ENCODE peak calls at places on chromosomes 11 and 22, in six cellular contexts. S, N, E, P, I and G are unnamed samples.

GRCh38 chr22:49660794-49661781 is 166.6 kb downstream of the BRD1 start:
- DNase-seq in S (no peak), N (no peak), E (no peak), P (no peak), I (no peak), G (no peak)

GRCh38 chr11:33690290-33691050 is 10.2 kb downstream of the C11orf91 start:
- DNase-seq in S (peak; percentile 99), N (peak; percentile 82), E (no peak), P (peak; percentile 46), I (no peak), G (no peak)

GRCh38 chr22:40627612-40628011 is 8.9 kb downstream of the MRTFA start:
- DNase-seq in S (no peak), N (no peak), E (no peak), P (no peak), I (no peak), G (no peak)

GRCh38 chr22:47297261-47298016 is 535.0 kb downstream of the TBC1D22A start:
- DNase-seq in S (no peak), N (no peak), E (no peak), P (no peak), I (no peak), G (no peak)

GRCh38 chr11:68130121-68130520 is 8.9 kb upstream of the CHKA start:
- DNase-seq in S (no peak), N (no peak), E (no peak), P (no peak), I (no peak), G (no peak)

GRCh38 chr22:49996192-49996531 is 16.4 kb downstream of the IL17REL start:
- DNase-seq in S (no peak), N (no peak), E (no peak), P (no peak), I (no peak), G (no peak)

GRCh38 chr11:12150831-12151382 is 40.5 kb downstream of the MICAL2 start:
- DNase-seq in S (peak; percentile 93), N (no peak), E (peak; percentile 64), P (no peak), I (no peak), G (no peak)

GRCh38 chr22:41904450-41905410 is 10.1 kb downstream of the SHISA8 start:
- DNase-seq in S (no peak), N (no peak), E (no peak), P (no peak), I (no peak), G (no peak)

GRCh38 chr22:17807571-17808410 is 33.5 kb upstream of the BID start:
- DNase-seq in S (peak; percentile 69), N (no peak), E (no peak), P (no peak), I (no peak), G (no peak)

GRCh38 chr11:38582151-38582550 is 1984.1 kb upstream of the RAG2 start:
- DNase-seq in S (no peak), N (no peak), E (no peak), P (no peak), I (no peak), G (no peak)

GRCh38 chr11:65425105-65425970 is 2.7 kb downstream of the NEAT1 start:
- DNase-seq in S (peak; percentile 78), N (no peak), E (peak; percentile 29), P (no peak), I (no peak), G (no peak)

GRCh38 chr11:68040121-68040956 is 1.5 kb downstream of the TCIRG1 start:
- DNase-seq in S (peak; percentile 73), N (peak; percentile 51), E (peak; percentile 69), P (peak; percentile 79), I (peak; percentile 21), G (no peak)

GRCh38 chr22:45212306-45212709 is 28.4 kb downstream of the KIAA0930 start:
- DNase-seq in S (peak; percentile 96), N (peak; percentile 55), E (no peak), P (no peak), I (no peak), G (no peak)

GRCh38 chr22:29697853-29698598 is 21.8 kb upstream of the CABP7 start:
- DNase-seq in S (no peak), N (no peak), E (no peak), P (no peak), I (no peak), G (no peak)

GRCh38 chr11:65522640-65523322 is 2.1 kb upstream of the SCYL1 start:
- DNase-seq in S (no peak), N (no peak), E (no peak), P (no peak), I (no peak), G (no peak)

GRCh38 chr11:74870485-74870884 is 78.4 kb downstream of the XRRA1 start:
- DNase-seq in S (peak; percentile 66), N (peak; percentile 46), E (peak; percentile 59), P (peak; percentile 60), I (no peak), G (peak; percentile 42)

GRCh38 chr22:42906605-42907338 is 49.7 kb upstream of the ARFGAP3 start:
- DNase-seq in S (peak; percentile 16), N (no peak), E (no peak), P (no peak), I (no peak), G (no peak)

GRCh38 chr11:106828976-106829375 is 189.3 kb downstream of the GUCY1A2 start:
- DNase-seq in S (no peak), N (no peak), E (no peak), P (no peak), I (no peak), G (no peak)

GRCh38 chr11:110921742-110922200 is 209.5 kb upstream of the ARHGAP20 start:
- DNase-seq in S (peak; percentile 50), N (no peak), E (no peak), P (no peak), I (no peak), G (no peak)

GRCh38 chr11:111479666-111480065 is 32.5 kb downstream of the BTG4 start:
- DNase-seq in S (no peak), N (no peak), E (no peak), P (no peak), I (no peak), G (no peak)

GRCh38 chr11:11582261-11582701 is 39.5 kb downstream of the GALNT18 start:
- DNase-seq in S (no peak), N (no peak), E (no peak), P (no peak), I (no peak), G (no peak)

GRCh38 chr11:113415343-113415742 is 27.8 kb downstream of the ANKK1 start:
- DNase-seq in S (no peak), N (no peak), E (no peak), P (no peak), I (no peak), G (no peak)
- TF ChIP-seq BHLHE40 in S (no peak), N (no peak), E (no peak), P (no peak), I (no peak), G (no peak)

DNA sequence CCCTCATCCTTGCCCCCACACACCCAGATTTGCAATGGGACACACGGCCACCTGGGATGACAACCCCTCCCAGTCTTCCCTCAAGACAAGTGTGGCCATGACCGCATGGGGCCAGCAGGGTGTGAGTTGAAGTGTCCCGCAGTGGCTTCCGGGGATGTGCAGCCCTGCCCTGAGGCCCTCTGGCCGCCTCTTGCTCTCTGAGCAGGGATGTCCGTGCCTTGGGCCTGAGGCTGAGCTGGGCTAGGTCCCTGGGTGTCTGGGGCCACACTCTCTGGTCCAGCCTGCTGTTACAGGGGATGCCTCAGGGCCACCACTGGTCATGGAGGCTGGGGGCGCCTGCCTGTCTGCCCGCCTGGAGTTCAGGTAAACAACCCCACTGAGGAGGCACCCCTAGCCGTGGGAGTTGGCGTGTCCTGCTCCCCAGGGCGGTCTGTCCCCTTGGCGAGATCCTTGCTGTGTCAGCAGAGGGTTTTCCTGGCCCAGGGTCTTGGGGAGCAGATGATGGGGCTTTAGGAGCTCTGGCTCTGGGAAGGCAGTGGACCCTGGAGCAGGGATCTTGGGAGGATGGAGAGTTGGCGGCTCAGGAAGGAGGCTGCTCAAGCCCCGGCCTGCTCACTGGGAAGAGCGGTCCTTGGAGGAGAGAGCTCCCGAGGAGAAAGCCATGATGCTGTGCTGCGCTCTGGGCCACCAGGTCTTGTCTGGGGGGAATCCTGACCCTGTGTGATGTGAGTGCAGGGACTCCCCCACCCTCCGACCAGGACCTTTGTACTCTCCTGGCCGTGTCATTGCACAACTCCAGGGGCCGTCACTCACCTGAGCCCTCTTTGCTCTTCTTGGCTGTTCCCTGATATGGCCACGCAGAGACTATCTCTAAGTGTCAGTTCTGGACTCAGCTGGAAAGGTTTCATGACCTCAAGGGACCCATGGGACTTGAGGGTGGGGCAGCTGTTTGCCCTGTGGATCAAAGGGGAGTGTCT is 67.9 kb downstream of the KCNQ1 start:
- DNase-seq in S (no peak), N (no peak), E (peak; percentile 10), P (no peak), I (no peak), G (no peak)
- TF ChIP-seq BHLHE40 in S (no peak), N (no peak), E (no peak), P (no peak), I (no peak), G (no peak)

DNA sequence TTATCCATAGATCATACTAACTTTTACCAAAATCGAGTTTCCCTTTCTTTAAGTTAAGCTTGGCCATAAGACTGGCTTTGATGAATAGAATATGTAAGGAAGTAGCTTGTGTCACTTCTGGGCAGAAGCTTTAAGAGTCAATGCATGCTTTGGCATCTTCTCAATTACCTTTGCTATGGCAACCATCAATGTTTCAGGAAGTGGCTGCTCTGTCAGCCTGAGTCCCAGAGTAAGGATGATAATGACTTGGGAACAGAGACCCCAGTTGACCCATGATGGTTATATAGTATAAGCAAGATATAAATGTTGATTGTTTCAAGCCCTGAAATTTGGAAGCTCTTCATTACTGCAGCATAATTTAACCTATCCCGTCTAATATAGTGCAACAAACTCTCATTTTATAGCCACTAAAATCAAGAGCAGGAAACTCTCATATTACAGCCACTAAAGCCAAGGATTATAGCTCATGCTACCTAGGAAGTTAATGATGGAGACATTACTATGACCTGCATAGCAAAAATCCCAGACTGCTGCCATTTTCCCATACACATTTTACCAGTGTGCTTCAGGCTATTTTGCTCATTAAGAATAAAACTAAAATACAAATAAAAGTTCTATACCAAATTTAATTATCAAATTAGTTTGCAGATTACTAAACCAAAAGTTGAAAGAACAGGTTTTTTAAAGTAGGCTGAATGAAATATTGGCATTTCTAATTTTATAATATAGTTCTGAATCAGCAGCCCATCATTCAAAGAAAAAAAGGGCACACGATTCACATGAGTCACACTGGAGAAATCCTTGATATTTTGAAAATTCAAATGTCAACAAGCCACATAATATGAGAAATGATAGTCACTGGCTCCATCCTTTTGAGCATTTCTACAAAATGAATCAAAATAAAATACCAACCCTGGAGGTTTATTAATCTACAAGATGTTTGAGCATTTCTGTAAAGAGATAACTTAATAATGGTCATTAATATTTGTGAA is 23.8 kb downstream of the FSHB start:
- DNase-seq in S (no peak), N (no peak), E (no peak), P (no peak), I (no peak), G (no peak)
- TF ChIP-seq BHLHE40 in S (no peak), N (no peak), E (no peak), P (no peak), I (no peak), G (no peak)

GRCh38 chr22:22712092-22712658 is 67.8 kb downstream of the GGTLC2 start:
- DNase-seq in S (no peak), N (no peak), E (no peak), P (no peak), I (no peak), G (no peak)

GRCh38 chr22:22713416-22713815 is 69.0 kb downstream of the GGTLC2 start:
- DNase-seq in S (no peak), N (no peak), E (no peak), P (no peak), I (no peak), G (no peak)

GRCh38 chr22:22712666-22713365 is 68.4 kb downstream of the GGTLC2 start:
- DNase-seq in S (no peak), N (no peak), E (no peak), P (no peak), I (no peak), G (no peak)

GRCh38 chr22:22716136-22716535 is 71.7 kb downstream of the GGTLC2 start:
- DNase-seq in S (no peak), N (no peak), E (no peak), P (no peak), I (no peak), G (no peak)

GRCh38 chr22:22714600-22715361 is 70.4 kb downstream of the GGTLC2 start:
- DNase-seq in S (no peak), N (no peak), E (no peak), P (no peak), I (peak; percentile 40), G (no peak)
- TF ChIP-seq BHLHE40 in S (no peak), N (no peak), E (no peak), P (no peak), I (peak; percentile 48), G (no peak)